ENCODE peak calls at places on chromosomes 2 and 18, in nine cellular contexts. T is choroid plexus epithelial cell, U is HFF-Myc, X is BJ, P is left lung, R is tibial artery, W is heart right ventricle, F is ascending aorta, O is AG10803. A is an unnamed sample.

GRCh38 chr18:47260924-47261701 is 9.7 kb upstream of the SKOR2 start:
- DNase-seq in T (no peak), U (no peak), X (no peak), P (no peak), R (no peak), W (no peak), F (no peak), O (no peak), A (no peak)

GRCh38 chr2:38907743-38908562 is 18.3 kb downstream of the ARHGEF33 start:
- DNase-seq in T (no peak), U (no peak), X (no peak), P (no peak), R (no peak), W (no peak), F (no peak), O (no peak), A (no peak)

GRCh38 chr18:59915606-59916005 is 15.8 kb downstream of the PMAIP1 start:
- DNase-seq in T (no peak), U (no peak), X (no peak), P (no peak), R (no peak), W (no peak), F (no peak), O (peak), A (no peak)

GRCh38 chr2:8148260-8148880 is 533.5 kb upstream of the ID2 start:
- DNase-seq in T (peak), U (peak), X (peak), P (no peak), R (no peak), W (no peak), F (peak), O (peak), A (peak)

GRCh38 chr18:80243204-80243603 is 4.1 kb downstream of the PARD6G start:
- DNase-seq in T (no peak), U (no peak), X (no peak), P (no peak), R (no peak), W (no peak), F (no peak), O (no peak), A (no peak)

GRCh38 chr2:70140978-70141753 is 49.7 kb downstream of the C2orf42 start:
- DNase-seq in T (peak), U (no peak), X (no peak), P (no peak), R (peak), W (peak), F (peak), O (peak), A (no peak)

GRCh38 chr2:147345246-147345645 is 499.6 kb upstream of the ACVR2A start:
- DNase-seq in T (peak), U (no peak), X (no peak), P (no peak), R (no peak), W (no peak), F (no peak), O (peak), A (no peak)

GRCh38 chr2:3728104-3729054 is 25.0 kb downstream of the DCDC2C start:
- DNase-seq in T (peak), U (no peak), X (no peak), P (no peak), R (no peak), W (peak), F (no peak), O (peak), A (peak)

GRCh38 chr2:167157523-167157922 is 269.2 kb downstream of the XIRP2 start:
- DNase-seq in T (peak), U (no peak), X (no peak), P (no peak), R (no peak), W (no peak), F (no peak), O (no peak), A (no peak)

GRCh38 chr2:74191596-74192380 is 6.6 kb upstream of the MTHFD2 start:
- DNase-seq in T (no peak), U (no peak), X (no peak), P (no peak), R (no peak), W (no peak), F (no peak), O (no peak), A (no peak)

GRCh38 chr18:48962857-48963554 is 12.2 kb upstream of the SMAD7 start:
- DNase-seq in T (peak), U (no peak), X (no peak), P (no peak), R (no peak), W (no peak), F (no peak), O (peak), A (no peak)

GRCh38 chr2:96108578-96109561 is 7.5 kb downstream of the ADRA2B start:
- DNase-seq in T (peak), U (no peak), X (no peak), P (peak), R (peak), W (peak), F (no peak), O (peak), A (no peak)

GRCh38 chr2:26846334-26846863 is 1.5 kb upstream of the DPYSL5 start:
- DNase-seq in T (peak), U (no peak), X (peak), P (peak), R (peak), W (peak), F (peak), O (peak), A (peak)

GRCh38 chr2:83022631-83023210 is 1436.4 kb downstream of the SUCLG1 start:
- DNase-seq in T (peak), U (no peak), X (no peak), P (no peak), R (no peak), W (no peak), F (no peak), O (peak), A (no peak)

GRCh38 chr2:118843492-118844132 is 3.8 kb downstream of the EN1 start:
- DNase-seq in T (no peak), U (no peak), X (no peak), P (no peak), R (no peak), W (no peak), F (peak), O (no peak), A (no peak)

GRCh38 chr18:24506175-24506574 is 45.7 kb downstream of the HRH4 start:
- DNase-seq in T (no peak), U (no peak), X (no peak), P (no peak), R (no peak), W (no peak), F (no peak), O (no peak), A (no peak)

GRCh38 chr2:26073830-26074229 is 39.9 kb downstream of the RAB10 start:
- DNase-seq in T (no peak), U (no peak), X (no peak), P (no peak), R (no peak), W (no peak), F (no peak), O (no peak), A (no peak)

GRCh38 chr2:97728091-97728596 is 14.8 kb downstream of the ZAP70 start:
- DNase-seq in T (no peak), U (no peak), X (no peak), P (no peak), R (no peak), W (peak), F (peak), O (peak), A (no peak)

GRCh38 chr2:44771510-44771909 is 170.0 kb upstream of the SIX3 start:
- DNase-seq in T (no peak), U (no peak), X (no peak), P (no peak), R (no peak), W (no peak), F (no peak), O (no peak), A (no peak)

GRCh38 chr2:219449609-219450008 is 15.0 kb downstream of the SPEG start:
- DNase-seq in T (no peak), U (no peak), X (no peak), P (no peak), R (no peak), W (no peak), F (no peak), O (no peak), A (no peak)

GRCh38 chr2:30194421-30194820 is 36.9 kb upstream of the LBH start:
- DNase-seq in T (no peak), U (no peak), X (no peak), P (no peak), R (no peak), W (no peak), F (no peak), O (no peak), A (no peak)

GRCh38 chr2:176595986-176596385 is 326.7 kb downstream of the MTX2 start:
- DNase-seq in T (peak), U (no peak), X (no peak), P (no peak), R (no peak), W (no peak), F (no peak), O (no peak), A (no peak)

GRCh38 chr2:213119061-213119809 is 32.2 kb downstream of the IKZF2 start:
- DNase-seq in T (peak), U (no peak), X (peak), P (no peak), R (no peak), W (no peak), F (no peak), O (peak), A (peak)

GRCh38 chr2:235659767-235660322 is 166.0 kb downstream of the AGAP1 start:
- DNase-seq in T (peak), U (no peak), X (peak), P (no peak), R (no peak), W (no peak), F (no peak), O (peak), A (peak)

GRCh38 chr2:56816666-56817065 is 632.9 kb downstream of the CCDC85A start:
- DNase-seq in T (no peak), U (no peak), X (no peak), P (peak), R (no peak), W (no peak), F (no peak), O (no peak), A (no peak)

GRCh38 chr18:70431203-70431624 is 142.4 kb downstream of the SOCS6 start:
- DNase-seq in T (peak), U (no peak), X (peak), P (no peak), R (no peak), W (no peak), F (peak), O (peak), A (peak)

GRCh38 chr2:192243488-192243887 is 48.8 kb upstream of the TMEFF2 start:
- DNase-seq in T (peak), U (peak), X (no peak), P (no peak), R (no peak), W (no peak), F (no peak), O (peak), A (no peak)

GRCh38 chr2:171587567-171587966 is 65.3 kb downstream of the CYBRD1 start:
- DNase-seq in T (no peak), U (no peak), X (no peak), P (no peak), R (no peak), W (no peak), F (no peak), O (no peak), A (no peak)

GRCh38 chr18:27414691-27415090 is 229.6 kb upstream of the CHST9 start:
- DNase-seq in T (no peak), U (no peak), X (no peak), P (no peak), R (no peak), W (no peak), F (no peak), O (no peak), A (no peak)

GRCh38 chr18:61308795-61309393 is 24.3 kb upstream of the CDH20 start:
- DNase-seq in T (no peak), U (no peak), X (no peak), P (peak), R (no peak), W (no peak), F (no peak), O (no peak), A (no peak)

GRCh38 chr2:151849413-151850010 is 21.3 kb upstream of the ARL5A start:
- DNase-seq in T (no peak), U (no peak), X (no peak), P (no peak), R (no peak), W (no peak), F (no peak), O (no peak), A (no peak)

GRCh38 chr2:222982010-222982908 is 69.7 kb upstream of the KCNE4 start:
- DNase-seq in T (peak), U (peak), X (no peak), P (no peak), R (peak), W (peak), F (peak), O (peak), A (peak)

GRCh38 chr2:240647503-240648154 is 22.3 kb downstream of the GPR35 start:
- DNase-seq in T (no peak), U (no peak), X (no peak), P (peak), R (no peak), W (no peak), F (no peak), O (no peak), A (no peak)

GRCh38 chr2:209368406-209368805 is 55.4 kb upstream of the MAP2 start:
- DNase-seq in T (no peak), U (no peak), X (no peak), P (no peak), R (no peak), W (no peak), F (no peak), O (no peak), A (no peak)

GRCh38 chr2:138502253-138503086 is 900 bp downstream of the SPOPL start:
- DNase-seq in T (peak), U (no peak), X (no peak), P (no peak), R (no peak), W (no peak), F (no peak), O (no peak), A (no peak)

GRCh38 chr2:138503087-138503442 is 1.5 kb downstream of the SPOPL start:
- DNase-seq in T (peak), U (no peak), X (no peak), P (no peak), R (no peak), W (no peak), F (no peak), O (peak), A (no peak)

GRCh38 chr2:138504546-138505239 is 3.1 kb downstream of the SPOPL start:
- DNase-seq in T (no peak), U (no peak), X (no peak), P (no peak), R (no peak), W (no peak), F (no peak), O (no peak), A (no peak)

GRCh38 chr2:138504092-138504491 is 2.5 kb downstream of the SPOPL start:
- DNase-seq in T (no peak), U (no peak), X (no peak), P (no peak), R (no peak), W (no peak), F (no peak), O (no peak), A (no peak)

DNA sequence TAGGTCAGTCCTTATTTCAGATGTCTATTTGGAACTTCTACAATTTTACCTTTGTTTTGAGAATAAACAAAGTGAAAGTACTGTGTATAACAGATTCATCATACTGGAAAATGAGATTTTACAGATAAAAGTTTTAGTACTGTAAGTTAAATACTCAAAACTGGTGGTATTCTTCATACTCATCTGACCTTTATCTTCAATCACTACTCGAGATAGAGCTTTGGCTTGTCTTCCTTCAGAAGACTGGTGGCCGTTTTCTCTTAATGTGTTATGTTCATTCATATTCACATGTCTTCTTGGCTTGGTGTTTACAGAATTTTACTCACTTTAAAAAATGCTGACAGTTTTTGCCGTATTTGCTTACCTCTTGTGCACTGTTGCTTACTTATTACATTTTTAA is 2.1 kb downstream of the SPOPL start:
- DNase-seq in T (no peak), U (no peak), X (no peak), P (no peak), R (no peak), W (no peak), F (no peak), O (no peak), A (no peak)
- H3K4me3 ChIP-seq in T (no peak), U (peak), X (peak), P (peak), R (peak), W (peak), F (peak), O (peak), A (no peak)

DNA sequence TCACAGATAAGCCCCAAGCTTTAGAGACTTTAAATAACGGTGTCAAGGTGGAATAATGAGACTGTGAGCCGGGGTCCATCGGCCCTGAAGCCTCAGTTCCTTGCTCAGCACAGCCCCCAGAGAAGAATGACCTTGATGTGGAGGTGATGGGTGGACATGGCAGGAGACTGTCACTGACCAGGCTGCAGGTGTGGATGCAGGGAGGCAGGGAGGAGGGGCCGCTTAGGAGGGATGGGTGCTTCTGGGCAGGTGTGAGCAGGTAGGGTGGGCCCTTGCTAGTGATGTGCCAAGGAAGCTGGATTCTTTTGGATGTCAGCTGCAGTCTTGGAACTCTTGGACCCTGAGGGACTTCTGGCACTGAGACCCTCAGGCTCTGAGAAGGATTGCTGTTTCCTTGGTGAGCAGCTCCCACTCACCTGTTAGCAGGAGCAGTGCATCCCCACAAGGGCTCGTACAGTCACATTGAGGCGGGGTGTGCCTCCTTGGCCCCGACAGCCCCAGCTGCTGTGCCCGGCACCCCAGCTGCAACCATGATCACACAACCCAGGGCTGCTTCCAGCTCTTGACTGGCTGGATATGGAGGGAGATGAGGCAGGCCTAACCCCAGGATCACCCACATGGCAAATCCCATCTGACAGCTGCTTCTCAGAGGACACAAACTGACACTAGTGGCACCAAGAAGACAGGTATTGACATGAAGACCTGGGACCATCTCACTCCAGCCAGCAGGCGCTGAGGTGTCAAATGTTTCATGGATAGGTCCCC is 209.8 kb upstream of the HDAC4 start:
- DNase-seq in T (no peak), U (no peak), X (no peak), P (no peak), R (no peak), W (no peak), F (peak), O (no peak), A (no peak)
- TF ChIP-seq CTCF in T (no peak), U (no peak), X (no peak), P (no peak), R (no peak), W (no peak), F (no peak), O (no peak), A (no peak)

GRCh38 chr2:105143467-105144127 is 97.9 kb upstream of the GPR45 start:
- DNase-seq in T (no peak), U (no peak), X (no peak), P (no peak), R (no peak), W (no peak), F (no peak), O (no peak), A (no peak)
- H3K4me3 ChIP-seq in T (peak), U (peak), X (peak), P (peak), R (peak), W (peak), F (peak), O (peak), A (peak)

DNA sequence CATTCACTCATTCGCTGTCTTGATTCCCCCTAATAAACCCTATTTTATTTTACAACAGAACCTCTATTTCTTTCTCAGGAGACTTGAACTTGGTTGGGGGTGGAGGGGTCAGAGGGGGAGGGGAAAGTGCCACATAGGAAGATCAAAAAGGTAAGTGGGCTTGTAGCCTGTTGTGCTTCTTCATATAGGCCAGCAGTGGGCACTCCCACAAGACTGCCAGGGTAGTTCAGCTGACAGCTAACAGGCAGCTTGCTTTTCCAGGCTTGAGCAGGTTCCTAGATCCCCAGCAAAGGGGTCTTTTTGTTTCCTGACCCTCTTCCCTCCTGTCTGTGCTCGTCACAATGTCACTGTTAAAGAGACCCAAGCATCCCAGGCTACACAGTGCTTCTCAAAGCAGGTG is 829 bp upstream of the KIAA2012 start:
- DNase-seq in T (peak), U (no peak), X (no peak), P (no peak), R (no peak), W (no peak), F (no peak), O (no peak), A (no peak)
- TF ChIP-seq CTCF in T (peak), U (peak), X (peak), P (no peak), R (no peak), W (no peak), F (no peak), O (no peak), A (peak)

GRCh38 chr2:109030870-109031480 is 42.0 kb upstream of the EDAR start:
- DNase-seq in T (no peak), U (no peak), X (no peak), P (no peak), R (no peak), W (no peak), F (no peak), O (no peak), A (no peak)

GRCh38 chr2:109031481-109032228 is 42.6 kb upstream of the EDAR start:
- DNase-seq in T (peak), U (peak), X (no peak), P (peak), R (no peak), W (peak), F (no peak), O (peak), A (no peak)

GRCh38 chr2:109033171-109033570 is 44.2 kb upstream of the EDAR start:
- DNase-seq in T (no peak), U (no peak), X (no peak), P (no peak), R (no peak), W (no peak), F (no peak), O (no peak), A (no peak)

GRCh38 chr2:109029444-109030193 is 40.6 kb upstream of the EDAR start:
- DNase-seq in T (no peak), U (no peak), X (no peak), P (no peak), R (no peak), W (no peak), F (no peak), O (no peak), A (no peak)

GRCh38 chr2:109032229-109032800 is 43.3 kb upstream of the EDAR start:
- DNase-seq in T (peak), U (no peak), X (no peak), P (no peak), R (no peak), W (no peak), F (no peak), O (no peak), A (no peak)
- H3K4me3 ChIP-seq in T (peak), U (no peak), X (no peak), P (peak), R (peak), W (peak), F (peak), O (no peak), A (no peak)

GRCh38 chr2:99404039-99404799 is 67.0 kb downstream of the EIF5B start:
- DNase-seq in T (no peak), U (no peak), X (no peak), P (no peak), R (no peak), W (no peak), F (no peak), O (no peak), A (no peak)

GRCh38 chr2:99404800-99405669 is 67.8 kb downstream of the EIF5B start:
- DNase-seq in T (no peak), U (no peak), X (no peak), P (no peak), R (no peak), W (no peak), F (no peak), O (no peak), A (no peak)

GRCh38 chr2:99401841-99402240 is 64.7 kb downstream of the EIF5B start:
- DNase-seq in T (no peak), U (no peak), X (no peak), P (no peak), R (no peak), W (no peak), F (no peak), O (no peak), A (no peak)

GRCh38 chr2:99403084-99403483 is 65.9 kb downstream of the EIF5B start:
- DNase-seq in T (no peak), U (no peak), X (no peak), P (no peak), R (no peak), W (no peak), F (no peak), O (no peak), A (no peak)

GRCh38 chr2:99403524-99403923 is 66.3 kb downstream of the EIF5B start:
- DNase-seq in T (peak), U (no peak), X (no peak), P (no peak), R (no peak), W (no peak), F (no peak), O (no peak), A (no peak)
- TF ChIP-seq CTCF in T (peak), U (no peak), X (no peak), P (no peak), R (no peak), W (no peak), F (no peak), O (no peak), A (no peak)

GRCh38 chr2:32716598-32716997 is 88.7 kb downstream of the TTC27 start:
- DNase-seq in T (no peak), U (no peak), X (no peak), P (no peak), R (no peak), W (no peak), F (no peak), O (no peak), A (no peak)
- H3K4me3 ChIP-seq in T (no peak), U (no peak), X (no peak), P (no peak), R (no peak), W (no peak), F (no peak), O (no peak), A (no peak)

A was measured in AG09309.